ENCODE peak calls at places on chromosome 20, in eight cellular contexts. O, D, B, A, W, C, N and K are unnamed samples. For H4K20me1 and H3K79me2, the result is how much of the 10 kb centered on the place peaks cover.

GRCh38 chr20:53598140-53599038 is 4.8 kb upstream of the ZNF217 start:
- DNase-seq in W (peak), N (no peak), D (no peak), A (no peak), C (no peak), O (no peak), B (no peak), K (no peak)

GRCh38 chr20:25066386-25066785 is 8.4 kb upstream of the ACSS1 start:
- DNase-seq in N (no peak), B (no peak), C (no peak), W (no peak), A (no peak), O (no peak), D (no peak), K (no peak)

GRCh38 chr20:32524871-32525501 is 60.1 kb downstream of the NOL4L start:
- DNase-seq in A (no peak), C (no peak), D (no peak), W (no peak), B (no peak), O (no peak), N (no peak), K (no peak)

GRCh38 chr20:12936524-12936923 is 72.2 kb upstream of the SPTLC3 start:
- DNase-seq in W (no peak), A (no peak), N (no peak), C (no peak), B (no peak), O (no peak), D (peak), K (no peak)

GRCh38 chr20:4320284-4320683 is 304.9 kb upstream of the RNF24 start:
- DNase-seq in W (no peak), B (no peak), O (no peak), D (no peak), A (no peak), C (no peak), N (no peak), K (no peak)

GRCh38 chr20:43983904-43984361 is 69.3 kb downstream of the TOX2 start:
- DNase-seq in A (no peak), B (no peak), O (no peak), W (no peak), D (no peak), N (no peak), C (no peak), K (no peak)

GRCh38 chr20:3074812-3075211 is 3.4 kb downstream of the OXT start:
- DNase-seq in W (no peak), A (no peak), D (peak), C (no peak), O (no peak), B (no peak), N (no peak), K (peak)

GRCh38 chr20:10300582-10301108 is 82.0 kb downstream of the SNAP25 start:
- DNase-seq in C (no peak), W (no peak), N (no peak), A (peak), B (no peak), D (no peak), O (no peak), K (no peak)

GRCh38 chr20:24502661-24503060 is 33.2 kb downstream of the SYNDIG1 start:
- DNase-seq in A (no peak), W (no peak), N (no peak), O (no peak), D (no peak), C (no peak), B (peak), K (no peak)

GRCh38 chr20:53805895-53806384 is 212.3 kb upstream of the ZNF217 start:
- DNase-seq in N (no peak), O (no peak), A (no peak), B (peak), C (peak), D (peak), W (no peak), K (no peak)

GRCh38 chr20:4896119-4896700 is 105.1 kb downstream of the SLC23A2 start:
- DNase-seq in A (peak), D (no peak), O (no peak), W (no peak), N (no peak), B (no peak), C (no peak), K (no peak)

GRCh38 chr20:57659131-57659788 is 39.0 kb upstream of the ZBP1 start:
- DNase-seq in W (no peak), O (no peak), D (no peak), A (no peak), B (no peak), C (no peak), N (no peak), K (no peak)

GRCh38 chr20:59435496-59435895 is 135.1 kb downstream of the EDN3 start:
- DNase-seq in A (no peak), N (no peak), C (no peak), W (no peak), D (no peak), B (no peak), O (no peak), K (no peak)

GRCh38 chr20:23257848-23258746 is 92.5 kb upstream of the NXT1 start:
- DNase-seq in W (no peak), B (peak), A (no peak), N (no peak), C (peak), D (peak), O (no peak), K (no peak)

GRCh38 chr20:8542115-8542486 is 410.0 kb downstream of the PLCB1 start:
- DNase-seq in B (no peak), W (no peak), C (no peak), O (no peak), N (no peak), A (no peak), D (no peak), K (no peak)

GRCh38 chr20:1803216-1804128 is 91.7 kb upstream of the SIRPA start:
- DNase-seq in N (no peak), D (no peak), B (peak), A (peak), C (peak), W (peak), O (no peak), K (no peak)

GRCh38 chr20:8079976-8080375 is 52.1 kb upstream of the PLCB1 start:
- DNase-seq in N (no peak), O (no peak), C (no peak), W (no peak), B (no peak), D (no peak), A (no peak), K (no peak)

GRCh38 chr20:56587307-56588108 is 41.6 kb upstream of the TFAP2C start:
- DNase-seq in C (no peak), N (no peak), W (no peak), A (no peak), D (peak), B (no peak), O (no peak), K (no peak)

GRCh38 chr20:40931348-40932044 is 97.1 kb upstream of the TOP1 start:
- DNase-seq in B (no peak), D (no peak), W (no peak), O (no peak), A (no peak), N (no peak), C (no peak), K (no peak)

GRCh38 chr20:32636278-32636677 is 37.5 kb downstream of the C20orf203 start:
- DNase-seq in W (no peak), N (no peak), D (no peak), B (peak), A (no peak), O (no peak), C (no peak), K (no peak)

GRCh38 chr20:17795449-17796095 is 95.8 kb downstream of the BANF2 start:
- DNase-seq in W (no peak), N (no peak), D (no peak), B (peak), A (no peak), C (no peak), O (no peak), K (no peak)

GRCh38 chr20:48717095-48717958 is 110.5 kb downstream of the PREX1 start:
- DNase-seq in C (no peak), B (no peak), N (no peak), W (no peak), A (no peak), D (no peak), O (no peak), K (no peak)

GRCh38 chr20:57043091-57043490 is 223.3 kb downstream of the BMP7 start:
- DNase-seq in A (no peak), D (no peak), B (peak), C (no peak), W (no peak), N (no peak), O (no peak), K (no peak)

GRCh38 chr20:31607640-31608255 is 2.7 kb downstream of the ID1 start:
- DNase-seq in N (peak), O (peak), C (peak), D (peak), W (no peak), A (no peak), B (peak), K (no peak)

GRCh38 chr20:37406010-37406998 is 60.4 kb downstream of the SRC start:
- DNase-seq in W (peak), N (no peak), D (peak), O (no peak), B (peak), C (no peak), A (peak), K (peak)

GRCh38 chr20:36607586-36608387 is 2.2 kb downstream of the RAB5IF start:
- DNase-seq in W (no peak), N (no peak), B (peak), D (peak), A (no peak), O (peak), C (no peak), K (peak)

GRCh38 chr20:43776691-43777090 is 49.9 kb upstream of the GTSF1L start:
- DNase-seq in D (peak), W (no peak), A (no peak), C (no peak), B (no peak), N (no peak), O (no peak), K (no peak)

GRCh38 chr20:22585786-22586493 is 1.6 kb upstream of the FOXA2 start:
- DNase-seq in O (no peak), N (no peak), D (no peak), W (no peak), A (no peak), C (no peak), B (no peak), K (no peak)

GRCh38 chr20:24617757-24618450 is 148.5 kb downstream of the SYNDIG1 start:
- DNase-seq in B (no peak), N (no peak), A (no peak), O (no peak), D (no peak), W (no peak), C (no peak), K (no peak)

GRCh38 chr20:20549699-20550098 is 162.7 kb downstream of the RALGAPA2 start:
- DNase-seq in W (no peak), B (peak), O (peak), C (peak), D (peak), A (no peak), N (peak), K (peak)

GRCh38 chr20:6530254-6530653 is 237.2 kb upstream of the BMP2 start:
- DNase-seq in B (no peak), D (no peak), W (no peak), A (no peak), O (no peak), N (no peak), C (peak), K (no peak)

GRCh38 chr20:40689100-40689942 is at the start of gene MAFB:
- DNase-seq in O (peak), W (peak), A (peak), B (peak), D (peak), C (peak), N (no peak), K (no peak)

GRCh38 chr20:22243063-22243462 is 341.3 kb downstream of the FOXA2 start:
- DNase-seq in D (no peak), N (no peak), W (no peak), B (no peak), A (no peak), O (no peak), C (no peak), K (no peak)

GRCh38 chr20:4546342-4546741 is 175.4 kb upstream of the PRND start:
- DNase-seq in C (no peak), O (no peak), A (peak), B (no peak), D (no peak), W (no peak), N (no peak), K (no peak)

GRCh38 chr20:44448753-44449546 is 26.7 kb upstream of the TTPAL start:
- DNase-seq in B (peak), O (peak), C (no peak), A (peak), N (peak), D (peak), W (peak), K (no peak)

GRCh38 chr20:59032713-59033059 is 551 bp upstream of the ATP5F1E start:
- DNase-seq in C (no peak), W (no peak), B (peak), N (peak), D (peak), O (peak), A (no peak), K (no peak)

GRCh38 chr20:3492669-3493068 is 21.9 kb downstream of the ATRN start:
- DNase-seq in N (no peak), B (no peak), D (no peak), O (no peak), A (no peak), C (no peak), W (no peak), K (no peak)

DNA sequence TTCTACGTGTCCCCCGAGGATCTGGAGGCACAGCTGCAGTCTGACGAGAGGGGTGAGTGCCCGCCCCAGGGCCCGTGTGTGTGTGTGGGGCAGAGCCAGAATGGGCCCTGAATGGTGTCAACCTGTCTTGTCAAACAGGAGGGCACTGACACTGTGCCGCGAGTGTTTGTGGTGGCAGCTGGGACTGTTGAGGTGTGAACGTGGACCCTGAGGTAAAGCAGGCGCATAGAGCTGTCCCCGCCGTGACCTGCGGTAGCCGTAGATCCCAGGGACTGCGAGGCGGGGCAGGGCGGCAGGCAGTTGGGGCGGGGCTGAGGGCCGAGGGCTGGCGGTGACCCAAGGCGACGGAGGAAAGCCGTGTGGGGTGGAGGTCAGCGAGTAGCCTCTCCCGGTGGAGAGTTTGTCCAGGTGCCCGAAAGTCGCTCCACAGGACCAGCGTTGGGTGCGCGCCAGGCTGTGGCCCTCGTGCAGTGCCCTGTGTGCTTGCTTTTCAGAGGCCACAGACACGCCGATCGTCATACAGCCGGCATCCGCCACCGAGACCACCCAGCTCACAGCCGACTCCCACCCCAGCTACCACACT is 25.2 kb downstream of the UCKL1 start:
- DNase-seq in O (no peak), D (no peak), W (no peak), A (no peak), C (no peak), B (no peak), N (no peak), K (no peak)
- H4K20me1 ChIP-seq in O (under half), D (under half), W (under half), A (under half), C (under half), B (under half), N (under half), K (under half)

GRCh38 chr20:38982291-38982690 is 20.1 kb downstream of the DHX35 start:
- DNase-seq in D (peak), O (peak), W (no peak), N (no peak), A (no peak), C (no peak), B (no peak), K (no peak)

GRCh38 chr20:38979842-38980241 is 17.7 kb downstream of the DHX35 start:
- DNase-seq in B (no peak), C (no peak), A (no peak), W (no peak), D (no peak), O (no peak), N (no peak), K (no peak)

GRCh38 chr20:38985060-38985459 is 22.9 kb downstream of the DHX35 start:
- DNase-seq in C (peak), B (no peak), A (no peak), D (peak), N (no peak), W (no peak), O (no peak), K (no peak)

GRCh38 chr20:38975539-38976120 is 13.5 kb downstream of the DHX35 start:
- DNase-seq in O (no peak), D (peak), W (no peak), A (no peak), N (no peak), C (no peak), B (peak), K (no peak)

DNA sequence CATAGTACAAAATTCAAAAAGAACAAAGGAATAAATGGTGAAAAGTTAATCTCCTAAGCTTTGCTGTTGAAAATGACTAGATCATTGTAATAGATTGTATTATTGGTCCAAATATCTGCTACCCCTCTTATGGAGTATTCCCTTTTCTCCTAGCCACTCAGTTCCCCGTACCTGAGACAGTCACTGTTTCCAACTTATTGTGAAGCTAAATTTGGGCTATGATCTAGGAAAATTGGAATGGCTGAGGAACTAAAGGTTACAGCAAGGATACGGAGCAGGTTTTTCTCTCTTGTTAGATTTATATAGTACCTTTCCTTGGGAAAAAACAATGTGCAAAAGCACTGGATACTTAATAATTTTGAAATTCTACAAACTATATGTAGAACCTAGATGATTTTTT is 17.3 kb downstream of the DHX35 start:
- DNase-seq in D (no peak), O (no peak), B (no peak), C (no peak), N (no peak), A (no peak), W (no peak), K (no peak)
- H3K79me2 ChIP-seq in D (under half), O (under half), B (half or more), C (under half), N (half or more), A (under half), W (under half), K (under half)

GRCh38 chr20:33999025-33999629 is 5.4 kb downstream of the RALY start:
- DNase-seq in O (no peak), W (no peak), C (peak), N (no peak), A (no peak), B (peak), D (no peak), K (no peak)
- H4K20me1 ChIP-seq in O (half or more), W (half or more), C (under half), N (under half), A (half or more), B (under half), D (half or more), K (half or more)

GRCh38 chr20:16208443-16208842 is 364.8 kb downstream of the KIF16B start:
- DNase-seq in C (no peak), N (no peak), W (no peak), D (no peak), A (no peak), O (no peak), B (no peak), K (no peak)

GRCh38 chr20:16205505-16205904 is 367.7 kb downstream of the KIF16B start:
- DNase-seq in W (no peak), C (no peak), N (no peak), B (peak), O (no peak), A (no peak), D (peak), K (no peak)

GRCh38 chr20:16203091-16203490 is 370.2 kb downstream of the KIF16B start:
- DNase-seq in A (no peak), O (no peak), C (no peak), B (no peak), W (no peak), D (no peak), N (no peak), K (no peak)

GRCh38 chr20:16209826-16210365 is 363.4 kb downstream of the KIF16B start:
- DNase-seq in N (no peak), B (peak), D (no peak), C (no peak), W (no peak), A (no peak), O (no peak), K (no peak)

GRCh38 chr20:16206817-16207216 is 366.4 kb downstream of the KIF16B start:
- DNase-seq in O (no peak), W (no peak), N (no peak), C (no peak), D (no peak), A (peak), B (no peak), K (peak)
- H3K79me2 ChIP-seq in O (under half), W (under half), N (under half), C (under half), D (under half), A (under half), B (under half), K (under half)